ENCODE peak calls at places on chromosomes 3 and 15, in eight cellular contexts. S is GM13976; T is stimulated activated CD4-positive, alpha-beta T cell treated with anti-CD3 and anti-CD28 coated beads, Interleukin-4, amount 100 ng/mL, for 1 hour; A is activated T-helper 1 cell treated with anti-CD3 and anti-CD28 coated beads, Interleukin-12 subunit alpha, Interleukin-12 subunit beta, Interleukin-2, Interleukin-4 antibody, amounts not matched to agents 30 ng/mL and 10 ng/mL and 1 ng/mL, durations not matched to agents 14 hours and 24 hours and 36 hours; U is T follicular helper cell; G is substantia nigra; R is activated CD4-positive, alpha-beta T cell treated with anti-CD3 and anti-CD28 coated beads, Interleukin-2, amount 50 U/mL, for 24 hours; X is NCI-H1694 treated with DMSO at 0.1 percent for 48 hours. B is an unnamed sample.

GRCh38 chr3:173109143-173109542 is 31.9 kb downstream of the SPATA16 start:
- DNase-seq in S (no peak), T (no peak), A (no peak), U (no peak), G (no peak), R (no peak), X (no peak), B (no peak)

GRCh38 chr15:53759333-53759975 is at the start of gene WDR72:
- DNase-seq in S (peak; percentile 18), T (no peak), A (no peak), U (no peak), G (no peak), R (no peak), X (no peak), B (no peak)

GRCh38 chr15:37774961-37775360 is 159.5 kb upstream of the TMCO5A start:
- DNase-seq in S (no peak), T (no peak), A (no peak), U (no peak), G (no peak), R (no peak), X (no peak), B (no peak)

GRCh38 chr15:87850916-87851315 is 405.6 kb downstream of the NTRK3 start:
- DNase-seq in S (no peak), T (no peak), A (no peak), U (no peak), G (no peak), R (no peak), X (no peak), B (no peak)

GRCh38 chr3:49754536-49754935 is 30.8 kb upstream of the GMPPB start:
- DNase-seq in S (no peak), T (no peak), A (no peak), U (no peak), G (no peak), R (no peak), X (no peak), B (no peak)

GRCh38 chr3:153539263-153539662 is 377.2 kb downstream of the RAP2B start:
- DNase-seq in S (no peak), T (no peak), A (no peak), U (no peak), G (no peak), R (no peak), X (no peak), B (no peak)

GRCh38 chr15:86044981-86045380 is 34.7 kb upstream of the AGBL1 start:
- DNase-seq in S (no peak), T (no peak), A (no peak), U (no peak), G (no peak), R (no peak), X (no peak), B (no peak)

GRCh38 chr3:119555929-119556328 is 3.5 kb downstream of the CD80 start:
- DNase-seq in S (no peak), T (no peak), A (no peak), U (no peak), G (no peak), R (no peak), X (no peak), B (no peak)

GRCh38 chr3:185645596-185646381 is 59.7 kb downstream of the SENP2 start:
- DNase-seq in S (no peak), T (no peak), A (no peak), U (no peak), G (no peak), R (no peak), X (no peak), B (no peak)

GRCh38 chr15:40097968-40098476 is 10.7 kb downstream of the BMF start:
- DNase-seq in S (no peak), T (no peak), A (no peak), U (no peak), G (no peak), R (no peak), X (no peak), B (no peak)

GRCh38 chr15:89389841-89390603 is 55.4 kb upstream of the POLG start:
- DNase-seq in S (no peak), T (no peak), A (no peak), U (no peak), G (no peak), R (no peak), X (no peak), B (no peak)

GRCh38 chr15:93146196-93146595 is 57.2 kb upstream of the RGMA start:
- DNase-seq in S (no peak), T (no peak), A (no peak), U (no peak), G (peak; percentile 23), R (no peak), X (no peak), B (no peak)

B was measured in hippocampal formation.